ENCODE peak calls at places on chromosomes 16 and 17, in four cellular contexts. Q, L, R and H are unnamed samples.

GRCh38 chr16:10827691-10828341 is 9.2 kb upstream of the TVP23A start:
- DNase-seq in Q (no peak), L (no peak), R (no peak), H (no peak)

GRCh38 chr16:324451-325334 is 27.8 kb downstream of the AXIN1 start:
- DNase-seq in Q (peak), L (peak), R (peak), H (peak)

GRCh38 chr16:88007321-88007731 is 56.1 kb downstream of the BANP start:
- DNase-seq in Q (no peak), L (no peak), R (no peak), H (no peak)

GRCh38 chr16:88088161-88088581 is 136.9 kb downstream of the BANP start:
- DNase-seq in Q (no peak), L (no peak), R (no peak), H (no peak)

GRCh38 chr17:49901460-49902331 is 53.8 kb upstream of the TAC4 start:
- DNase-seq in Q (no peak), L (no peak), R (no peak), H (no peak)

GRCh38 chr17:12851901-12852435 is 62.7 kb downstream of the ARHGAP44 start:
- DNase-seq in Q (no peak), L (no peak), R (no peak), H (no peak)

GRCh38 chr16:56866955-56867830 is 2.2 kb downstream of the SLC12A3 start:
- DNase-seq in Q (no peak), L (peak), R (peak), H (no peak)

GRCh38 chr17:37283414-37283961 is 92.3 kb upstream of the C17orf78 start:
- DNase-seq in Q (no peak), L (no peak), R (no peak), H (no peak)

GRCh38 chr16:17520567-17520966 is 49.8 kb upstream of the XYLT1 start:
- DNase-seq in Q (no peak), L (no peak), R (no peak), H (no peak)

GRCh38 chr16:51129105-51129504 is 22.0 kb downstream of the SALL1 start:
- DNase-seq in Q (no peak), L (no peak), R (no peak), H (no peak)

GRCh38 chr16:27286446-27286845 is 17.9 kb upstream of the NSMCE1 start:
- DNase-seq in Q (no peak), L (no peak), R (no peak), H (no peak)

GRCh38 chr17:35254107-35254802 is 11.4 kb downstream of the SLFN5 start:
- DNase-seq in Q (no peak), L (no peak), R (no peak), H (no peak)

GRCh38 chr17:47649972-47650524 is 329 bp downstream of the KPNB1 start:
- DNase-seq in Q (no peak), L (no peak), R (no peak), H (no peak)

GRCh38 chr17:82605939-82606600 is 42.2 kb downstream of the WDR45B start:
- DNase-seq in Q (no peak), L (no peak), R (no peak), H (no peak)

GRCh38 chr16:7397901-7398300 is 65.3 kb downstream of the RBFOX1 start:
- DNase-seq in Q (no peak), L (no peak), R (no peak), H (no peak)

GRCh38 chr16:49366669-49367068 is 6.9 kb upstream of the C16orf78 start:
- DNase-seq in Q (no peak), L (no peak), R (no peak), H (no peak)